ENCODE peak calls at places on chromosomes 7 and 10, in nine cellular contexts. V is HS-27A; D is activated CD4-positive, alpha-beta T cell treated with anti-CD3 and anti-CD28 coated beads, Interleukin-2, amount 50 U/mL, for 1 hour; K is ascending aorta; T is mesenteric fat pad; B is fibroblast of pulmonary artery; Z is AML-193; M is kidney epithelial cell; R is IMR-90. Y is an unnamed sample.
A peak's percentile ranks its signal among the peaks of the same experiment; 100 is the strongest.

GRCh38 chr7:1531263-1531978 is 919 bp downstream of the MAFK start:
- DNase-seq in V (no peak), D (peak; percentile 46), K (peak; percentile 85), T (no peak), B (peak; percentile 44), Z (peak; percentile 9), M (no peak), R (peak; percentile 41), Y (no peak)

GRCh38 chr7:5231811-5232484 is 41.9 kb downstream of the WIPI2 start:
- DNase-seq in V (no peak), D (no peak), K (no peak), T (no peak), B (no peak), Z (no peak), M (no peak), R (no peak), Y (no peak)

GRCh38 chr10:31315453-31315852 is 3.6 kb upstream of the ZEB1 start:
- DNase-seq in V (no peak), D (no peak), K (no peak), T (no peak), B (peak; percentile 61), Z (no peak), M (no peak), R (peak; percentile 82), Y (no peak)

GRCh38 chr10:50596456-50596855 is 27.3 kb downstream of the SGMS1 start:
- DNase-seq in V (no peak), D (no peak), K (no peak), T (no peak), B (no peak), Z (no peak), M (no peak), R (peak; percentile 22), Y (no peak)

GRCh38 chr10:94029955-94030354 is 36.2 kb downstream of the PLCE1 start:
- DNase-seq in V (no peak), D (no peak), K (no peak), T (no peak), B (no peak), Z (no peak), M (no peak), R (no peak), Y (no peak)

GRCh38 chr10:21171936-21172773 is 275.0 kb upstream of the NEBL start:
- DNase-seq in V (no peak), D (no peak), K (no peak), T (no peak), B (no peak), Z (no peak), M (no peak), R (no peak), Y (no peak)

GRCh38 chr7:130963349-130963748 is 229.3 kb upstream of the KLF14 start:
- DNase-seq in V (no peak), D (no peak), K (no peak), T (no peak), B (peak; percentile 76), Z (no peak), M (no peak), R (no peak), Y (no peak)

GRCh38 chr7:111744501-111745155 is 182.3 kb upstream of the IMMP2L start:
- DNase-seq in V (no peak), D (no peak), K (no peak), T (no peak), B (peak; percentile 65), Z (no peak), M (no peak), R (peak; percentile 81), Y (no peak)

GRCh38 chr7:151921451-151921850 is 34.8 kb upstream of the GALNTL5 start:
- DNase-seq in V (no peak), D (no peak), K (peak; percentile 27), T (no peak), B (no peak), Z (no peak), M (no peak), R (no peak), Y (no peak)

GRCh38 chr10:89115876-89116627 is 91.1 kb downstream of the CH25H start:
- DNase-seq in V (peak; percentile 36), D (no peak), K (no peak), T (no peak), B (peak; percentile 75), Z (no peak), M (peak; percentile 66), R (peak; percentile 58), Y (peak; percentile 38)

GRCh38 chr10:79223346-79224048 is 123.8 kb upstream of the PPIF start:
- DNase-seq in V (no peak), D (no peak), K (no peak), T (no peak), B (peak; percentile 89), Z (no peak), M (no peak), R (peak; percentile 86), Y (no peak)

GRCh38 chr10:101123085-101123814 is 7.8 kb upstream of the TLX1 start:
- DNase-seq in V (no peak), D (no peak), K (no peak), T (no peak), B (no peak), Z (no peak), M (no peak), R (no peak), Y (no peak)

GRCh38 chr10:34580643-34581042 is 234.5 kb downstream of the PARD3 start:
- DNase-seq in V (no peak), D (no peak), K (no peak), T (no peak), B (peak; percentile 85), Z (no peak), M (no peak), R (peak; percentile 63), Y (peak; percentile 59)

GRCh38 chr10:44827431-44828006 is 83.6 kb upstream of the TMEM72 start:
- DNase-seq in V (no peak), D (no peak), K (no peak), T (no peak), B (no peak), Z (no peak), M (no peak), R (no peak), Y (no peak)

GRCh38 chr7:47404005-47404404 is 177.9 kb downstream of the TNS3 start:
- DNase-seq in V (no peak), D (no peak), K (no peak), T (no peak), B (peak; percentile 37), Z (no peak), M (no peak), R (peak; percentile 53), Y (no peak)

GRCh38 chr7:67631496-67631895 is 634.9 kb downstream of the TYW1 start:
- DNase-seq in V (no peak), D (no peak), K (no peak), T (no peak), B (no peak), Z (no peak), M (no peak), R (no peak), Y (no peak)

GRCh38 chr7:123230603-123231002 is 30.8 kb upstream of the SLC13A1 start:
- DNase-seq in V (no peak), D (no peak), K (no peak), T (no peak), B (no peak), Z (no peak), M (no peak), R (no peak), Y (no peak)

GRCh38 chr10:119461923-119462322 is 80.6 kb downstream of the RGS10 start:
- DNase-seq in V (no peak), D (no peak), K (no peak), T (no peak), B (no peak), Z (no peak), M (no peak), R (no peak), Y (no peak)

Y was measured in keratinocyte.